ENCODE peak calls at places on chromosomes 2 and 18, in eight cellular contexts. F is PC-3, T is SK-N-SH, I is neural progenitor cell, M is mammary epithelial cell, C is hepatocyte, P is OCI-LY7, A is fibroblast of lung. X is an unnamed sample. For H4K20me1, the result is how much of the 10 kb centered on the place peaks cover.

GRCh38 chr2:120338015-120338414 is 7.9 kb upstream of the INHBB start:
- DNase-seq in F (no peak), T (no peak), I (no peak), M (no peak), C (no peak), P (no peak), A (no peak), X (no peak)

GRCh38 chr2:210188190-210188589 is 17.0 kb upstream of the KANSL1L start:
- DNase-seq in F (no peak), T (no peak), I (no peak), M (no peak), C (no peak), P (no peak), A (no peak), X (no peak)

GRCh38 chr2:147331790-147332419 is 512.9 kb upstream of the ACVR2A start:
- DNase-seq in F (peak), T (no peak), I (peak), M (peak), C (peak), P (peak), A (peak), X (peak)

GRCh38 chr2:196468394-196468793 is 171.1 kb upstream of the CCDC150 start:
- DNase-seq in F (peak), T (no peak), I (no peak), M (no peak), C (no peak), P (peak), A (no peak), X (no peak)

GRCh38 chr2:202237787-202238233 is 587 bp downstream of the SUMO1 start:
- DNase-seq in F (peak), T (peak), I (peak), M (peak), C (peak), P (no peak), A (peak), X (peak)

GRCh38 chr2:213806125-213806726 is 522.0 kb downstream of the SPAG16 start:
- DNase-seq in F (peak), T (peak), I (peak), M (peak), C (peak), P (peak), A (peak), X (no peak)

GRCh38 chr2:8684421-8684884 is 2.6 kb downstream of the ID2 start:
- DNase-seq in F (peak), T (peak), I (peak), M (no peak), C (no peak), P (peak), A (peak), X (no peak)

GRCh38 chr2:198100323-198100722 is 295.9 kb downstream of the PLCL1 start:
- DNase-seq in F (peak), T (no peak), I (no peak), M (peak), C (no peak), P (no peak), A (peak), X (no peak)

GRCh38 chr18:31450409-31450808 is 2.9 kb downstream of the DSG3 start:
- DNase-seq in F (no peak), T (no peak), I (no peak), M (peak), C (no peak), P (no peak), A (peak), X (no peak)

GRCh38 chr18:76349067-76349715 is 145.9 kb downstream of the ZNF516 start:
- DNase-seq in F (peak), T (peak), I (peak), M (peak), C (peak), P (peak), A (peak), X (peak)

GRCh38 chr18:12750076-12750707 is 47.4 kb downstream of the PSMG2 start:
- DNase-seq in F (no peak), T (no peak), I (no peak), M (peak), C (no peak), P (peak), A (peak), X (no peak)

GRCh38 chr18:59861963-59862819 is 37.6 kb upstream of the PMAIP1 start:
- DNase-seq in F (no peak), T (no peak), I (no peak), M (peak), C (no peak), P (peak), A (no peak), X (no peak)

GRCh38 chr2:150097891-150098595 is 389.4 kb downstream of the RND3 start:
- DNase-seq in F (peak), T (no peak), I (no peak), M (peak), C (peak), P (no peak), A (peak), X (no peak)

GRCh38 chr18:41371718-41372117 is 583.3 kb upstream of the PIK3C3 start:
- DNase-seq in F (no peak), T (peak), I (no peak), M (no peak), C (peak), P (no peak), A (peak), X (no peak)

GRCh38 chr2:62814132-62814531 is 108.6 kb downstream of the EHBP1 start:
- DNase-seq in F (no peak), T (no peak), I (no peak), M (peak), C (no peak), P (no peak), A (peak), X (no peak)

GRCh38 chr18:68714356-68714706 is 577 bp downstream of the TMX3 start:
- DNase-seq in F (no peak), T (peak), I (peak), M (no peak), C (peak), P (peak), A (peak), X (no peak)

GRCh38 chr2:232260075-232260474 is 118.5 kb upstream of the ALPP start:
- DNase-seq in F (peak), T (no peak), I (no peak), M (peak), C (peak), P (no peak), A (peak), X (no peak)

GRCh38 chr2:197145471-197146056 is 165.0 kb downstream of the ANKRD44 start:
- DNase-seq in F (peak), T (no peak), I (no peak), M (no peak), C (no peak), P (peak), A (no peak), X (no peak)

GRCh38 chr2:61978522-61978921 is 73.0 kb downstream of the COMMD1 start:
- DNase-seq in F (no peak), T (no peak), I (no peak), M (no peak), C (no peak), P (peak), A (no peak), X (no peak)

GRCh38 chr2:109402980-109403840 is 210.6 kb downstream of the SEPTIN10 start:
- DNase-seq in F (no peak), T (no peak), I (no peak), M (no peak), C (no peak), P (no peak), A (no peak), X (no peak)

GRCh38 chr2:60429681-60430080 is 123.8 kb downstream of the BCL11A start:
- DNase-seq in F (no peak), T (no peak), I (no peak), M (no peak), C (no peak), P (no peak), A (no peak), X (no peak)

GRCh38 chr2:187228986-187229385 is 219.1 kb downstream of the CALCRL start:
- DNase-seq in F (no peak), T (no peak), I (no peak), M (no peak), C (no peak), P (no peak), A (no peak), X (no peak)

GRCh38 chr2:48540237-48540935 is 10.4 kb downstream of the STON1 start:
- DNase-seq in F (no peak), T (no peak), I (no peak), M (no peak), C (no peak), P (no peak), A (no peak), X (peak)

GRCh38 chr2:8675543-8675942 is 6.3 kb upstream of the ID2 start:
- DNase-seq in F (no peak), T (no peak), I (no peak), M (no peak), C (no peak), P (no peak), A (no peak), X (no peak)

GRCh38 chr2:169050476-169051240 is 18.7 kb upstream of the DHRS9 start:
- DNase-seq in F (peak), T (no peak), I (no peak), M (peak), C (no peak), P (no peak), A (peak), X (no peak)

GRCh38 chr2:30037016-30037415 is 109.8 kb upstream of the YPEL5 start:
- DNase-seq in F (peak), T (no peak), I (no peak), M (peak), C (no peak), P (no peak), A (peak), X (no peak)

GRCh38 chr2:75324141-75324540 is 124.8 kb upstream of the TACR1 start:
- DNase-seq in F (no peak), T (no peak), I (no peak), M (peak), C (no peak), P (no peak), A (peak), X (no peak)

GRCh38 chr2:23077599-23077998 is 307.4 kb upstream of the KLHL29 start:
- DNase-seq in F (no peak), T (no peak), I (no peak), M (peak), C (no peak), P (no peak), A (no peak), X (no peak)

GRCh38 chr2:204538179-204539009 is 6.9 kb upstream of the PARD3B start:
- DNase-seq in F (peak), T (peak), I (peak), M (no peak), C (peak), P (no peak), A (peak), X (peak)

GRCh38 chr2:59196511-59196910 is 955.4 kb upstream of the FANCL start:
- DNase-seq in F (no peak), T (no peak), I (no peak), M (no peak), C (no peak), P (no peak), A (no peak), X (no peak)

GRCh38 chr18:11316546-11316945 is 167.2 kb upstream of the PIEZO2 start:
- DNase-seq in F (no peak), T (no peak), I (no peak), M (no peak), C (no peak), P (no peak), A (no peak), X (no peak)

GRCh38 chr2:223797073-223797472 is 40.3 kb downstream of the AP1S3 start:
- DNase-seq in F (peak), T (no peak), I (no peak), M (peak), C (no peak), P (no peak), A (peak), X (no peak)

GRCh38 chr18:6170604-6171003 is 244.1 kb downstream of the L3MBTL4 start:
- DNase-seq in F (no peak), T (no peak), I (no peak), M (no peak), C (no peak), P (no peak), A (no peak), X (no peak)

GRCh38 chr18:45637546-45638327 is 22.5 kb downstream of the SLC14A2 start:
- DNase-seq in F (no peak), T (no peak), I (no peak), M (no peak), C (no peak), P (no peak), A (peak), X (no peak)

GRCh38 chr2:73117441-73117840 is 4.7 kb upstream of the RAB11FIP5 start:
- DNase-seq in F (no peak), T (no peak), I (no peak), M (no peak), C (no peak), P (no peak), A (peak), X (no peak)

GRCh38 chr2:38421274-38422056 is 44.4 kb upstream of the ATL2 start:
- DNase-seq in F (no peak), T (no peak), I (no peak), M (no peak), C (no peak), P (no peak), A (no peak), X (no peak)

GRCh38 chr2:232418056-232418455 is 11.4 kb downstream of the ALPG start:
- DNase-seq in F (no peak), T (peak), I (no peak), M (no peak), C (no peak), P (no peak), A (no peak), X (no peak)

GRCh38 chr18:49048361-49048760 is 97.6 kb upstream of the SMAD7 start:
- DNase-seq in F (no peak), T (no peak), I (no peak), M (peak), C (no peak), P (no peak), A (peak), X (no peak)

GRCh38 chr18:78814321-78814720 is 165.3 kb upstream of the SALL3 start:
- DNase-seq in F (no peak), T (no peak), I (peak), M (no peak), C (peak), P (no peak), A (no peak), X (peak)

GRCh38 chr2:148675708-148676107 is 31.2 kb downstream of the EPC2 start:
- DNase-seq in F (no peak), T (no peak), I (no peak), M (no peak), C (no peak), P (no peak), A (peak), X (no peak)
- H4K20me1 ChIP-seq in F (half or more), T (half or more), I (under half), M (under half), C (half or more), P (under half), A (under half), X (under half)

GRCh38 chr2:113178891-113179290 is 5.1 kb downstream of the PSD4 start:
- DNase-seq in F (no peak), T (no peak), I (no peak), M (no peak), C (no peak), P (no peak), A (no peak), X (no peak)
- H4K20me1 ChIP-seq in F (under half), T (under half), I (under half), M (under half), C (under half), P (under half), A (under half), X (under half)

DNA sequence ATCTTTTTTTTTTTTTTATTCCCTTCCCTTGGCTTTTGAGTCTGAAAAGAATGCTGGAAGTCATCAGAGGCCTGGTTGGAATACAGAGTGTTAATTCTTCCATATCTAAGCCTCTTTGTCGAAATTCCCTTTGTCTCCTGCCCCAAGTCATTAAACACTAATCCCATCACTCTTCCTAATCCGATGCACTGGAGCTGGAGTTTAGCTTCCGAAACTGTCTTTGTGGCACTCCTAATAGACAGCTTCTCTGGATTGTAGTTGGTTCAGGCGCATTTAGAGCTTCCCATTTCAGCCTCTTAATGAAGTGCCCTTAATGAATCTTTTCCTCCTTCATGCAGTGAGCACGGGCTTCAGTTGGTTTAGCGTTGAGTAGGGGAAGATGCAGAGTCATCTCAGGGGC is 72.3 kb upstream of the MEIS1 start:
- DNase-seq in F (no peak), T (no peak), I (peak), M (no peak), C (no peak), P (no peak), A (no peak), X (no peak)
- H4K20me1 ChIP-seq in F (under half), T (under half), I (under half), M (under half), C (under half), P (under half), A (under half), X (under half)

GRCh38 chr2:69603146-69603743 is 40.3 kb downstream of the AAK1 start:
- DNase-seq in F (no peak), T (no peak), I (no peak), M (no peak), C (no peak), P (no peak), A (peak), X (no peak)
- H4K20me1 ChIP-seq in F (under half), T (half or more), I (under half), M (under half), C (under half), P (under half), A (under half), X (under half)

GRCh38 chr2:241379481-241380480 is 23.7 kb downstream of the FARP2 start:
- DNase-seq in F (no peak), T (no peak), I (no peak), M (no peak), C (no peak), P (no peak), A (peak), X (no peak)
- H4K20me1 ChIP-seq in F (under half), T (under half), I (under half), M (under half), C (under half), P (under half), A (under half), X (under half)

GRCh38 chr2:236623816-236624215 is 54.2 kb downstream of the ACKR3 start:
- DNase-seq in F (no peak), T (no peak), I (no peak), M (no peak), C (no peak), P (no peak), A (no peak), X (no peak)
- H4K20me1 ChIP-seq in F (under half), T (under half), I (under half), M (under half), C (under half), P (under half), A (under half), X (under half)

GRCh38 chr2:24877067-24877466 is 43.0 kb downstream of the ADCY3 start:
- DNase-seq in F (no peak), T (no peak), I (no peak), M (no peak), C (no peak), P (no peak), A (no peak), X (no peak)
- H4K20me1 ChIP-seq in F (under half), T (under half), I (under half), M (under half), C (under half), P (under half), A (under half), X (under half)

GRCh38 chr2:39570614-39571013 is 95.1 kb upstream of the TMEM178A start:
- DNase-seq in F (no peak), T (no peak), I (no peak), M (no peak), C (no peak), P (no peak), A (no peak), X (no peak)

GRCh38 chr2:39568561-39569006 is 97.1 kb upstream of the TMEM178A start:
- DNase-seq in F (peak), T (no peak), I (no peak), M (peak), C (peak), P (no peak), A (peak), X (no peak)

GRCh38 chr2:39570130-39570555 is 95.6 kb upstream of the TMEM178A start:
- DNase-seq in F (no peak), T (no peak), I (no peak), M (no peak), C (no peak), P (no peak), A (no peak), X (no peak)

GRCh38 chr2:39573276-39573675 is 92.4 kb upstream of the TMEM178A start:
- DNase-seq in F (no peak), T (no peak), I (no peak), M (no peak), C (no peak), P (no peak), A (no peak), X (no peak)

GRCh38 chr2:39571197-39571731 is 94.5 kb upstream of the TMEM178A start:
- DNase-seq in F (peak), T (no peak), I (no peak), M (peak), C (peak), P (no peak), A (peak), X (no peak)
- H4K20me1 ChIP-seq in F (under half), T (under half), I (under half), M (under half), C (under half), P (under half), A (under half), X (under half)

GRCh38 chr2:218223046-218223445 is 6.1 kb downstream of the ARPC2 start:
- DNase-seq in F (no peak), T (no peak), I (no peak), M (peak), C (no peak), P (no peak), A (peak), X (no peak)
- H4K20me1 ChIP-seq in F (under half), T (half or more), I (half or more), M (under half), C (half or more), P (half or more), A (under half), X (under half)

DNA sequence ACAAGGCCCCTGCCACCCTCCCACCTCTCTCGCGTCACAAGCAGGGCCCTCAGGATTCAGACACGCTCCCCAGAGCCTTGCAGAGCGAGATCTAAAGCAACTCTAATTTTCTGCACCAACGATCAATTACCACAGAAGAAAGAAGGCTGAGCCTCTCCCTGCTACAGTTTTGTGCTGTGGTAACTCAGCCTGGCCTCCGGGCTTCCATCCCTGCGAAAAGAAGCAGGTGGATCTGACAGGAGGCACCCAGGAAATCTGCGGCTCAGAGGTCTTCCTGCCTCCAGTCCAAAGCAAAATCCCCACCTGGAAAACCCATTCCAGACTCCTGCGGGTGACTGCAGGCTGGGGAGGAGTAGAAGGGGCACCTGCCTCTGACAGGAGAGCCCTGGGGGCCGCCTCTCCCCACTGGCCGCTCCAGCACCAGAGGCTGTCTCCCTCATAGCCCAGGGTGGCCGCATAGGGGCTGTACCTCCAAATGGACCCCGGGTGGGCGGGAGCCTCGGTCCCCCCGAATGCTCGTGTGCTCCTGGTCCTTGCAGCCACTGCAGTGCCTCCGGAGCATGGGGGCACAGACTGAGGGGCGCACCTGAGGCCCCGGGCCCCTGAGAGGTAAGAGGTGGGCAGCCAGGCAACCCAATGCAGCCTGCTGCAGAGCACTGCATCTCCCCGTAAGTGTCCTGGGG is 31.0 kb downstream of the PXDN start:
- DNase-seq in F (no peak), T (peak), I (peak), M (no peak), C (no peak), P (no peak), A (no peak), X (no peak)
- H4K20me1 ChIP-seq in F (under half), T (half or more), I (half or more), M (under half), C (half or more), P (under half), A (under half), X (under half)